ENCODE peak calls at places on chromosomes 3 and 15, in nine cellular contexts. D is HT1080; K is body of pancreas; T is stimulated activated CD4-positive, alpha-beta T cell treated with anti-CD3 and anti-CD28 coated beads, Interleukin-15, amount 100 ng/mL, for 24 hours; L is globus pallidus; M is HT-29; P is NCI-H1930; X is activated naive CD4-positive, alpha-beta T cell; C is AG09309. H is an unnamed sample.
A peak's percentile ranks its signal among the peaks of the same experiment; 100 is the strongest.

GRCh38 chr15:58951388-58952060 is 18.0 kb upstream of the SLTM start:
- DNase-seq in K (peak; percentile 53), X (no peak), T (no peak), D (peak; percentile 31), C (peak; percentile 45), M (peak; percentile 90), P (no peak), L (no peak), H (peak; percentile 62)

GRCh38 chr3:124878561-124879394 is 8.4 kb downstream of the ITGB5 start:
- DNase-seq in P (no peak), K (peak; percentile 54), D (peak; percentile 100), C (peak; percentile 85), X (no peak), M (peak; percentile 94), T (peak; percentile 30), L (no peak), H (peak; percentile 86)

GRCh38 chr15:95848126-95848525 is 482.4 kb upstream of the NR2F2 start:
- DNase-seq in L (no peak), C (no peak), M (no peak), K (no peak), P (no peak), X (no peak), T (no peak), D (no peak), H (no peak)

GRCh38 chr15:60526127-60526616 is 47.2 kb upstream of the ICE2 start:
- DNase-seq in C (no peak), P (no peak), K (peak; percentile 37), D (no peak), T (no peak), L (no peak), M (peak; percentile 74), X (no peak), H (no peak)

GRCh38 chr3:38644016-38644661 is 5.3 kb downstream of the SCN5A start:
- DNase-seq in L (no peak), M (no peak), T (no peak), C (no peak), X (no peak), P (no peak), D (no peak), K (no peak), H (no peak)

GRCh38 chr3:52437326-52438103 is 7.4 kb downstream of the SEMA3G start:
- DNase-seq in K (peak; percentile 76), T (no peak), D (no peak), C (no peak), X (no peak), L (no peak), M (no peak), P (no peak), H (no peak)

GRCh38 chr15:66995257-66995656 is 70.1 kb upstream of the SMAD3 start:
- DNase-seq in D (peak; percentile 50), P (no peak), C (peak; percentile 34), X (no peak), K (no peak), L (no peak), T (no peak), M (no peak), H (peak; percentile 24)

GRCh38 chr15:67085818-67086649 is 20.6 kb downstream of the SMAD3 start:
- DNase-seq in M (no peak), C (peak; percentile 96), L (peak; percentile 53), T (peak; percentile 61), K (peak; percentile 40), D (no peak), P (no peak), X (no peak), H (peak; percentile 80)

GRCh38 chr15:70092462-70092850 is 5.3 kb downstream of the TLE3 start:
- DNase-seq in C (no peak), X (no peak), K (no peak), T (no peak), P (no peak), L (no peak), M (no peak), D (no peak), H (no peak)

GRCh38 chr3:130971208-130971607 is 55.4 kb downstream of the ASTE1 start:
- DNase-seq in C (no peak), T (no peak), P (no peak), L (no peak), D (peak; percentile 14), M (no peak), X (no peak), K (no peak), H (no peak)

GRCh38 chr3:196969001-196969659 is 497 bp upstream of the PIGZ start:
- DNase-seq in M (peak; percentile 42), T (peak; percentile 69), C (no peak), K (no peak), L (no peak), P (no peak), D (no peak), X (no peak), H (peak; percentile 47)

GRCh38 chr3:8069471-8069870 is 432.2 kb upstream of the LMCD1 start:
- DNase-seq in P (no peak), T (no peak), M (no peak), K (no peak), X (no peak), C (no peak), L (no peak), D (no peak), H (no peak)

GRCh38 chr3:7964899-7965298 is 536.7 kb upstream of the LMCD1 start:
- DNase-seq in K (no peak), L (no peak), D (no peak), X (no peak), C (no peak), T (no peak), P (no peak), M (no peak), H (no peak)

GRCh38 chr15:22262613-22263020 is 182.3 kb downstream of the OR4M2 start:
- DNase-seq in D (peak; percentile 55), T (peak; percentile 67), L (no peak), X (no peak), M (no peak), P (no peak), K (no peak), C (no peak), H (no peak)

GRCh38 chr3:194271459-194272035 is 79.6 kb downstream of the CPN2 start:
- DNase-seq in L (no peak), K (no peak), P (no peak), C (no peak), T (no peak), D (no peak), X (no peak), M (no peak), H (no peak)

GRCh38 chr3:6425289-6425820 is 435.6 kb upstream of the GRM7 start:
- DNase-seq in C (no peak), D (no peak), L (no peak), T (no peak), X (no peak), P (no peak), K (no peak), M (no peak), H (no peak)

GRCh38 chr3:185585523-185585861 is 603 bp upstream of the SENP2 start:
- DNase-seq in K (no peak), D (no peak), M (no peak), T (peak; percentile 12), X (no peak), L (no peak), P (peak; percentile 39), C (no peak), H (no peak)

GRCh38 chr3:18982920-18983319 is 165.4 kb upstream of the KCNH8 start:
- DNase-seq in T (no peak), C (no peak), M (no peak), P (no peak), D (no peak), K (no peak), X (no peak), L (no peak), H (no peak)

GRCh38 chr3:66396161-66396760 is 104.6 kb downstream of the LRIG1 start:
- DNase-seq in M (no peak), D (no peak), C (no peak), X (no peak), P (no peak), L (no peak), T (no peak), K (peak; percentile 8), H (peak; percentile 34)

GRCh38 chr3:127650236-127650635 is 21.3 kb downstream of the PODXL2 start:
- DNase-seq in T (no peak), X (no peak), C (no peak), D (no peak), P (no peak), M (no peak), K (no peak), L (no peak), H (no peak)

GRCh38 chr3:51539291-51539891 is 872 bp downstream of the RAD54L2 start:
- DNase-seq in K (no peak), D (peak; percentile 33), T (peak; percentile 69), P (no peak), M (peak; percentile 28), X (no peak), L (peak; percentile 7), C (no peak), H (peak; percentile 75)

H was measured in AG20443.